ENCODE peak calls at places on chromosomes 7 and 10, in seven cellular contexts. J is prostate gland, N is heart left ventricle, C is lower lobe of right lung, G is left ventricle myocardium inferior, H is fibroblast of lung, S is psoas muscle. A is an unnamed sample.

GRCh38 chr7:10225265-10225664 is 748.4 kb upstream of the PHF14 start:
- DNase-seq in J (no peak), N (no peak), S (no peak), G (no peak), H (peak; percentile 31), C (no peak), A (no peak)

GRCh38 chr10:75211007-75211735 is 575 bp downstream of the VDAC2 start:
- DNase-seq in J (no peak), S (no peak), N (no peak), H (peak; percentile 72), C (no peak), G (no peak), A (peak; percentile 18)

GRCh38 chr7:138785587-138786437 is 12.0 kb upstream of the TMEM213 start:
- DNase-seq in S (no peak), G (no peak), H (peak; percentile 43), C (no peak), N (no peak), J (no peak), A (no peak)

GRCh38 chr10:46198516-46198915 is 88.3 kb upstream of the ANTXRL start:
- DNase-seq in H (no peak), C (no peak), G (no peak), J (no peak), N (no peak), S (no peak), A (no peak)

GRCh38 chr7:157432957-157433576 is 96.3 kb downstream of the DNAJB6 start:
- DNase-seq in S (no peak), N (no peak), C (peak; percentile 52), G (no peak), H (peak; percentile 20), J (peak; percentile 23), A (peak; percentile 63)

GRCh38 chr10:113987805-113988204 is 55.9 kb upstream of the ADRB1 start:
- DNase-seq in N (no peak), J (no peak), S (peak; percentile 41), G (no peak), C (no peak), H (no peak), A (no peak)

GRCh38 chr7:54622696-54623309 is 80.6 kb downstream of the VSTM2A start:
- DNase-seq in C (no peak), S (no peak), H (no peak), J (no peak), N (no peak), G (no peak), A (no peak)

GRCh38 chr10:132158122-132158741 is 28.5 kb upstream of the DPYSL4 start:
- DNase-seq in H (no peak), S (peak; percentile 5), N (peak; percentile 17), G (no peak), C (no peak), J (no peak), A (no peak)

GRCh38 chr7:76072243-76073148 is 24.6 kb downstream of the MDH2 start:
- DNase-seq in S (no peak), C (no peak), N (no peak), G (no peak), J (no peak), H (no peak), A (no peak)

GRCh38 chr7:16730937-16731336 is 22.6 kb upstream of the TSPAN13 start:
- DNase-seq in C (no peak), S (no peak), N (no peak), G (no peak), H (no peak), J (no peak), A (no peak)

GRCh38 chr10:72692897-72693598 is 1.1 kb downstream of the MCU start:
- DNase-seq in C (no peak), G (no peak), J (no peak), S (no peak), N (no peak), H (peak; percentile 32), A (no peak)

GRCh38 chr10:72694476-72695369 is 2.8 kb downstream of the MCU start:
- DNase-seq in N (no peak), J (peak; percentile 19), S (no peak), H (peak; percentile 48), C (no peak), G (no peak), A (peak; percentile 13)

GRCh38 chr10:72693599-72693915 is 1.6 kb downstream of the MCU start:
- DNase-seq in J (no peak), G (no peak), S (no peak), C (no peak), H (peak; percentile 36), N (no peak), A (no peak)

GRCh38 chr10:72697711-72698110 is 5.8 kb downstream of the MCU start:
- DNase-seq in N (no peak), C (no peak), G (no peak), H (peak; percentile 58), S (no peak), J (no peak), A (no peak)

GRCh38 chr10:72695496-72695895 is 3.6 kb downstream of the MCU start:
- DNase-seq in N (no peak), C (no peak), J (no peak), H (peak; percentile 24), S (no peak), G (no peak), A (no peak)
- H3K4me3 ChIP-seq in N (no peak overlapping the region), C (no peak overlapping the region), J (no peak overlapping the region), H (no peak overlapping the region), S (peak overlapping the region; percentile 94), G (no peak overlapping the region), A (no peak overlapping the region)

DNA sequence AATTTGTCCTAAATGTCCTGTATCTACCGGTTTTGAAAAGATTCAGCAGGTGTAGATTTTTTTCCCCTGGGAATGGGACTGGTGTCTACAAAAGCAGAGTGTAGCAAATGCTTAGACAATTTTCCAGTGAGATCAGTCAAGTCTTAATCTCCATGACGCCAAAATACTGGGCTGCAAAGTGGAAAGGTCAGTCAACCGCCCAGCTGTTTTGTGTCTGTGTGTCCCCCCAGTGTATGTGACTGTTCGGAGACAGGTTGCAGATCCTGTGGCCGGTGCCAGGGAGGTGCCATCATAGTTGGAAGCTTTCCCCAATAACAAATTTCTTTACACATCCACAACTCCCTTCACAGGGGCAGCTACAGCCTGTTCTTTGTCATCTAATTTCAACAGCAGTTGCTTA is 263.8 kb downstream of the ARHGAP12 start:
- DNase-seq in J (no peak), G (peak; percentile 54), H (no peak), N (no peak), C (no peak), S (no peak), A (no peak)
- H3K27ac ChIP-seq in J (no peak overlapping the region), G (peak overlapping the region; percentile 22), H (no peak overlapping the region), N (no peak overlapping the region), C (no peak overlapping the region), S (no peak overlapping the region), A (no peak overlapping the region)

GRCh38 chr10:35546824-35547225 is 58.3 kb upstream of the GJD4 start:
- DNase-seq in N (no peak), H (peak; percentile 94), J (peak; percentile 24), C (no peak), S (no peak), G (no peak), A (no peak)
- TF ChIP-seq CTCF in N (no peak), H (no peak), J (no peak), C (no peak), S (no peak), G (no peak), A (peak; percentile 20)

GRCh38 chr10:18400911-18401260 is 250.5 kb downstream of the NSUN6 start:
- DNase-seq in J (no peak), N (no peak), H (no peak), S (no peak), C (no peak), G (no peak), A (peak; percentile 29)
- H3K4me3 ChIP-seq in J (peak overlapping the region; percentile 20), N (no peak overlapping the region), H (no peak overlapping the region), S (no peak overlapping the region), C (peak overlapping the region; percentile 23), G (peak overlapping the region; percentile 48), A (peak overlapping the region; percentile 61)

DNA sequence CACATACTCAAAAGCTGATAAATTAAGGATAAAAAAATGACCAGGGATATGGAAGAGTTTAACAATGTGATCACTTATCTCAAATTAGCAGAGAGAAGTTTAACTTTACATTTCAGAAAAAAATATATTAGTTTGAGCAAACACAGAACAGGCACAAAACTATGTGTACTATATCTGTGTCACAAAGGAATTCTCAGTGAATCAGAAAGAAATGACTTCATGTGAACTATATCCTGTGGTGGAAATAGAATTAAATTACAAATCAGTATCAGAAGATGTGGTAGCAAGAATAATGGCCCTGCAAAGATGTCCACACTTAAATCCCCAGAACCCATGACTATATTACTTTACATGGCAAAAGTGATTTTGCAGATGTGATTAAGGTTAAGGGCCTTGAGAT is 70.3 kb downstream of the SEC23IP start:
- DNase-seq in C (no peak), J (no peak), S (no peak), H (no peak), G (no peak), N (no peak), A (no peak)
- H3K27ac ChIP-seq in C (no peak overlapping the region), J (no peak overlapping the region), S (no peak overlapping the region), H (no peak overlapping the region), G (no peak overlapping the region), N (no peak overlapping the region), A (no peak overlapping the region)

GRCh38 chr10:28532509-28533314 is at the start of gene WAC:
- DNase-seq in G (peak; percentile 96), N (peak; percentile 99), J (peak; percentile 92), S (peak; percentile 96), H (peak; percentile 88), C (peak; percentile 97), A (peak; percentile 89)
- TF ChIP-seq CTCF in G (no peak), N (no peak), J (no peak), S (no peak), H (no peak), C (peak; percentile 33), A (no peak)

GRCh38 chr7:150340024-150340749 is 1.2 kb downstream of the RARRES2 start:
- DNase-seq in H (peak; percentile 82), C (peak; percentile 66), G (peak; percentile 60), J (no peak), S (no peak), N (no peak), A (no peak)

GRCh38 chr7:150338166-150338829 is 3.1 kb downstream of the RARRES2 start:
- DNase-seq in S (no peak), H (no peak), G (no peak), C (no peak), N (peak; percentile 54), J (no peak), A (no peak)

GRCh38 chr7:150337659-150338081 is 3.8 kb downstream of the RARRES2 start:
- DNase-seq in N (no peak), H (no peak), C (no peak), S (no peak), G (no peak), J (no peak), A (no peak)

GRCh38 chr7:150340875-150341262 is 560 bp downstream of the RARRES2 start:
- DNase-seq in G (no peak), H (no peak), S (no peak), N (no peak), C (no peak), J (no peak), A (no peak)

GRCh38 chr7:150339369-150339768 is 2.1 kb downstream of the RARRES2 start:
- DNase-seq in J (no peak), S (no peak), G (no peak), N (no peak), H (peak; percentile 52), C (no peak), A (no peak)
- H3K4me3 ChIP-seq in J (no peak overlapping the region), S (no peak overlapping the region), G (peak overlapping the region; percentile 67), N (no peak overlapping the region), H (no peak overlapping the region), C (peak overlapping the region; percentile 62), A (no peak overlapping the region)

GRCh38 chr7:154770962-154771361 is 232.0 kb downstream of the PAXIP1 start:
- DNase-seq in G (no peak), H (no peak), N (no peak), S (no peak), C (no peak), J (no peak), A (no peak)
- H3K27ac ChIP-seq in G (no peak overlapping the region), H (no peak overlapping the region), N (no peak overlapping the region), S (no peak overlapping the region), C (no peak overlapping the region), J (no peak overlapping the region), A (no peak overlapping the region)